ENCODE peak calls at places on chromosomes 1 and 21, in six cellular contexts. One of them, this sample, is unnamed.

GRCh38 chr1:40709100-40709801 is 17.7 kb downstream of the NFYC start:
- DNase-seq in H9: peak
- DNase-seq in fibroblast of pulmonary artery: peak
- DNase-seq in CD4-positive, alpha-beta T cell: peak
- DNase-seq in nucleus accumbens: peak
- DNase-seq in activated T-cell treated with anti-CD3 and anti-CD28 coated beads for 1 hour: peak
- DNase-seq in this sample: peak

GRCh38 chr21:41169701-41170100 is 1.7 kb downstream of the BACE2 start:
- DNase-seq in H9: no peak
- DNase-seq in fibroblast of pulmonary artery: no peak
- DNase-seq in CD4-positive, alpha-beta T cell: no peak
- DNase-seq in nucleus accumbens: no peak
- DNase-seq in activated T-cell treated with anti-CD3 and anti-CD28 coated beads for 1 hour: no peak
- DNase-seq in this sample: no peak

GRCh38 chr1:175481126-175482071 is 262.0 kb downstream of the TNR start:
- DNase-seq in H9: no peak
- DNase-seq in fibroblast of pulmonary artery: peak
- DNase-seq in CD4-positive, alpha-beta T cell: no peak
- DNase-seq in nucleus accumbens: no peak
- DNase-seq in activated T-cell treated with anti-CD3 and anti-CD28 coated beads for 1 hour: no peak
- DNase-seq in this sample: no peak

GRCh38 chr21:45460611-45461368 is 55.8 kb downstream of the COL18A1 start:
- DNase-seq in H9: no peak
- DNase-seq in fibroblast of pulmonary artery: peak
- DNase-seq in CD4-positive, alpha-beta T cell: no peak
- DNase-seq in nucleus accumbens: no peak
- DNase-seq in activated T-cell treated with anti-CD3 and anti-CD28 coated beads for 1 hour: no peak
- DNase-seq in this sample: no peak

GRCh38 chr1:220267630-220268029 is 4.6 kb downstream of the RAB3GAP2 start:
- DNase-seq in H9: no peak
- DNase-seq in fibroblast of pulmonary artery: no peak
- DNase-seq in CD4-positive, alpha-beta T cell: no peak
- DNase-seq in nucleus accumbens: no peak
- DNase-seq in activated T-cell treated with anti-CD3 and anti-CD28 coated beads for 1 hour: no peak
- DNase-seq in this sample: no peak

GRCh38 chr1:40977721-40978120 is 1.8 kb upstream of the CTPS1 start:
- DNase-seq in H9: no peak
- DNase-seq in fibroblast of pulmonary artery: peak
- DNase-seq in CD4-positive, alpha-beta T cell: no peak
- DNase-seq in nucleus accumbens: no peak
- DNase-seq in activated T-cell treated with anti-CD3 and anti-CD28 coated beads for 1 hour: no peak
- DNase-seq in this sample: no peak

GRCh38 chr1:40820911-40821693 is 37.5 kb downstream of the KCNQ4 start:
- DNase-seq in H9: no peak
- DNase-seq in fibroblast of pulmonary artery: no peak
- DNase-seq in CD4-positive, alpha-beta T cell: no peak
- DNase-seq in nucleus accumbens: peak
- DNase-seq in activated T-cell treated with anti-CD3 and anti-CD28 coated beads for 1 hour: no peak
- DNase-seq in this sample: no peak

GRCh38 chr1:58618303-58618702 is 41.3 kb upstream of the TACSTD2 start:
- DNase-seq in H9: no peak
- DNase-seq in fibroblast of pulmonary artery: peak
- DNase-seq in CD4-positive, alpha-beta T cell: no peak
- DNase-seq in nucleus accumbens: no peak
- DNase-seq in activated T-cell treated with anti-CD3 and anti-CD28 coated beads for 1 hour: no peak
- DNase-seq in this sample: no peak

GRCh38 chr1:91011726-91012125 is 10.1 kb downstream of the ZNF644 start:
- DNase-seq in H9: no peak
- DNase-seq in fibroblast of pulmonary artery: peak
- DNase-seq in CD4-positive, alpha-beta T cell: no peak
- DNase-seq in nucleus accumbens: no peak
- DNase-seq in activated T-cell treated with anti-CD3 and anti-CD28 coated beads for 1 hour: no peak
- DNase-seq in this sample: no peak

GRCh38 chr1:110288111-110288510 is 51.1 kb upstream of the RBM15 start:
- DNase-seq in H9: no peak
- DNase-seq in fibroblast of pulmonary artery: no peak
- DNase-seq in CD4-positive, alpha-beta T cell: no peak
- DNase-seq in nucleus accumbens: no peak
- DNase-seq in activated T-cell treated with anti-CD3 and anti-CD28 coated beads for 1 hour: no peak
- DNase-seq in this sample: no peak

GRCh38 chr21:34501716-34502115 is 10.3 kb downstream of the KCNE1 start:
- DNase-seq in H9: no peak
- DNase-seq in fibroblast of pulmonary artery: no peak
- DNase-seq in CD4-positive, alpha-beta T cell: no peak
- DNase-seq in nucleus accumbens: no peak
- DNase-seq in activated T-cell treated with anti-CD3 and anti-CD28 coated beads for 1 hour: no peak
- DNase-seq in this sample: no peak

GRCh38 chr1:162712317-162713029 is 78.0 kb upstream of the HSD17B7 start:
- DNase-seq in H9: no peak
- DNase-seq in fibroblast of pulmonary artery: no peak
- DNase-seq in CD4-positive, alpha-beta T cell: no peak
- DNase-seq in nucleus accumbens: no peak
- DNase-seq in activated T-cell treated with anti-CD3 and anti-CD28 coated beads for 1 hour: no peak
- DNase-seq in this sample: no peak

GRCh38 chr1:115428676-115429075 is 90.6 kb upstream of the NGF start:
- DNase-seq in H9: no peak
- DNase-seq in fibroblast of pulmonary artery: peak
- DNase-seq in CD4-positive, alpha-beta T cell: no peak
- DNase-seq in nucleus accumbens: no peak
- DNase-seq in activated T-cell treated with anti-CD3 and anti-CD28 coated beads for 1 hour: no peak
- DNase-seq in this sample: no peak

GRCh38 chr1:111241797-111242196 is 14.3 kb downstream of the CHI3L2 start:
- DNase-seq in H9: no peak
- DNase-seq in fibroblast of pulmonary artery: no peak
- DNase-seq in CD4-positive, alpha-beta T cell: no peak
- DNase-seq in nucleus accumbens: no peak
- DNase-seq in activated T-cell treated with anti-CD3 and anti-CD28 coated beads for 1 hour: no peak
- DNase-seq in this sample: no peak

GRCh38 chr1:52296345-52296744 is 69.7 kb downstream of the CC2D1B start:
- DNase-seq in H9: no peak
- DNase-seq in fibroblast of pulmonary artery: peak
- DNase-seq in CD4-positive, alpha-beta T cell: no peak
- DNase-seq in nucleus accumbens: no peak
- DNase-seq in activated T-cell treated with anti-CD3 and anti-CD28 coated beads for 1 hour: no peak
- DNase-seq in this sample: no peak

GRCh38 chr1:198496216-198497143 is 44.0 kb downstream of the ATP6V1G3 start:
- DNase-seq in H9: no peak
- DNase-seq in fibroblast of pulmonary artery: peak
- DNase-seq in CD4-positive, alpha-beta T cell: no peak
- DNase-seq in nucleus accumbens: no peak
- DNase-seq in activated T-cell treated with anti-CD3 and anti-CD28 coated beads for 1 hour: no peak
- DNase-seq in this sample: no peak

GRCh38 chr21:15071012-15071411 is 6.2 kb upstream of the NRIP1 start:
- DNase-seq in H9: peak
- DNase-seq in fibroblast of pulmonary artery: no peak
- DNase-seq in CD4-positive, alpha-beta T cell: no peak
- DNase-seq in nucleus accumbens: no peak
- DNase-seq in activated T-cell treated with anti-CD3 and anti-CD28 coated beads for 1 hour: no peak
- DNase-seq in this sample: no peak

GRCh38 chr1:111219466-111220286 is 7.8 kb upstream of the CHI3L2 start:
- DNase-seq in H9: no peak
- DNase-seq in fibroblast of pulmonary artery: no peak
- DNase-seq in CD4-positive, alpha-beta T cell: no peak
- DNase-seq in nucleus accumbens: no peak
- DNase-seq in activated T-cell treated with anti-CD3 and anti-CD28 coated beads for 1 hour: no peak
- DNase-seq in this sample: no peak

GRCh38 chr21:39582749-39583148 is 30.0 kb upstream of the B3GALT5 start:
- DNase-seq in H9: no peak
- DNase-seq in fibroblast of pulmonary artery: no peak
- DNase-seq in CD4-positive, alpha-beta T cell: no peak
- DNase-seq in nucleus accumbens: no peak
- DNase-seq in activated T-cell treated with anti-CD3 and anti-CD28 coated beads for 1 hour: no peak
- DNase-seq in this sample: no peak

GRCh38 chr1:33060579-33061083 is 20.3 kb upstream of the AZIN2 start:
- DNase-seq in H9: no peak
- DNase-seq in fibroblast of pulmonary artery: peak
- DNase-seq in CD4-positive, alpha-beta T cell: no peak
- DNase-seq in nucleus accumbens: peak
- DNase-seq in activated T-cell treated with anti-CD3 and anti-CD28 coated beads for 1 hour: no peak
- DNase-seq in this sample: no peak

GRCh38 chr1:2078170-2078569 is 28.0 kb downstream of the PRKCZ start:
- DNase-seq in H9: no peak
- DNase-seq in fibroblast of pulmonary artery: no peak
- DNase-seq in CD4-positive, alpha-beta T cell: no peak
- DNase-seq in nucleus accumbens: no peak
- DNase-seq in activated T-cell treated with anti-CD3 and anti-CD28 coated beads for 1 hour: no peak
- DNase-seq in this sample: no peak

GRCh38 chr1:187872555-187872954 is 1043.8 kb downstream of the PLA2G4A start:
- DNase-seq in H9: no peak
- DNase-seq in fibroblast of pulmonary artery: no peak
- DNase-seq in CD4-positive, alpha-beta T cell: no peak
- DNase-seq in nucleus accumbens: no peak
- DNase-seq in activated T-cell treated with anti-CD3 and anti-CD28 coated beads for 1 hour: no peak
- DNase-seq in this sample: no peak

GRCh38 chr1:98119793-98120192 is 199.0 kb upstream of the DPYD start:
- DNase-seq in H9: peak
- DNase-seq in fibroblast of pulmonary artery: peak
- DNase-seq in CD4-positive, alpha-beta T cell: no peak
- DNase-seq in nucleus accumbens: no peak
- DNase-seq in activated T-cell treated with anti-CD3 and anti-CD28 coated beads for 1 hour: no peak
- DNase-seq in this sample: no peak

GRCh38 chr21:39099859-39100258 is 83.4 kb downstream of the PSMG1 start:
- DNase-seq in H9: no peak
- DNase-seq in fibroblast of pulmonary artery: no peak
- DNase-seq in CD4-positive, alpha-beta T cell: no peak
- DNase-seq in nucleus accumbens: no peak
- DNase-seq in activated T-cell treated with anti-CD3 and anti-CD28 coated beads for 1 hour: no peak
- DNase-seq in this sample: no peak

GRCh38 chr1:84892657-84893618 is at the start of gene LPAR3:
- DNase-seq in H9: peak
- DNase-seq in fibroblast of pulmonary artery: peak
- DNase-seq in CD4-positive, alpha-beta T cell: no peak
- DNase-seq in nucleus accumbens: no peak
- DNase-seq in activated T-cell treated with anti-CD3 and anti-CD28 coated beads for 1 hour: no peak
- DNase-seq in this sample: no peak

GRCh38 chr1:79293611-79294010 is 287.1 kb upstream of the ADGRL4 start:
- DNase-seq in H9: no peak
- DNase-seq in fibroblast of pulmonary artery: peak
- DNase-seq in CD4-positive, alpha-beta T cell: no peak
- DNase-seq in nucleus accumbens: no peak
- DNase-seq in activated T-cell treated with anti-CD3 and anti-CD28 coated beads for 1 hour: no peak
- DNase-seq in this sample: no peak

GRCh38 chr1:221035680-221036153 is 156.5 kb downstream of the HLX start:
- DNase-seq in H9: no peak
- DNase-seq in fibroblast of pulmonary artery: peak
- DNase-seq in CD4-positive, alpha-beta T cell: no peak
- DNase-seq in nucleus accumbens: no peak
- DNase-seq in activated T-cell treated with anti-CD3 and anti-CD28 coated beads for 1 hour: no peak
- DNase-seq in this sample: no peak

GRCh38 chr1:212311836-212312497 is 26.8 kb downstream of the PPP2R5A start:
- DNase-seq in H9: no peak
- DNase-seq in fibroblast of pulmonary artery: no peak
- DNase-seq in CD4-positive, alpha-beta T cell: no peak
- DNase-seq in nucleus accumbens: no peak
- DNase-seq in activated T-cell treated with anti-CD3 and anti-CD28 coated beads for 1 hour: no peak
- DNase-seq in this sample: no peak

GRCh38 chr1:215605011-215605621 is 38.0 kb downstream of the KCTD3 start:
- DNase-seq in H9: no peak
- DNase-seq in fibroblast of pulmonary artery: no peak
- DNase-seq in CD4-positive, alpha-beta T cell: no peak
- DNase-seq in nucleus accumbens: no peak
- DNase-seq in activated T-cell treated with anti-CD3 and anti-CD28 coated beads for 1 hour: no peak
- DNase-seq in this sample: no peak

GRCh38 chr1:225470691-225471452 is 43.0 kb upstream of the LBR start:
- DNase-seq in H9: peak
- DNase-seq in fibroblast of pulmonary artery: no peak
- DNase-seq in CD4-positive, alpha-beta T cell: no peak
- DNase-seq in nucleus accumbens: no peak
- DNase-seq in activated T-cell treated with anti-CD3 and anti-CD28 coated beads for 1 hour: no peak
- DNase-seq in this sample: no peak

This sample was measured in cerebellar nuclear complex.